ENCODE peak calls at places on chromosome 1, in ten cellular contexts. F, L, C, H, Q, V, N, B, I and M are unnamed samples.

GRCh38 chr1:25899792-25900191 is 6.4 kb downstream of the STMN1 start:
- DNase-seq in L (no peak), I (no peak), H (no peak), C (no peak), V (no peak), F (no peak), Q (no peak), N (no peak), B (no peak), M (no peak)

GRCh38 chr1:54971317-54971791 is 9.1 kb upstream of the TMEM61 start:
- DNase-seq in N (no peak), H (peak; percentile 65), B (no peak), L (no peak), F (no peak), V (no peak), I (no peak), C (no peak), Q (no peak), M (no peak)

GRCh38 chr1:226438007-226438406 is 30.1 kb upstream of the PARP1 start:
- DNase-seq in I (no peak), N (no peak), L (no peak), H (no peak), V (no peak), C (no peak), Q (no peak), F (no peak), B (no peak), M (no peak)

GRCh38 chr1:230079211-230079590 is 12.2 kb downstream of the GALNT2 start:
- DNase-seq in L (no peak), B (no peak), V (no peak), N (no peak), H (no peak), Q (no peak), F (no peak), I (no peak), C (no peak), M (no peak)

GRCh38 chr1:17732475-17732874 is 22.7 kb upstream of the ACTL8 start:
- DNase-seq in C (no peak), Q (no peak), H (no peak), F (no peak), L (no peak), B (no peak), N (no peak), I (no peak), V (no peak), M (no peak)

GRCh38 chr1:3593334-3593733 is 18.0 kb downstream of the MEGF6 start:
- DNase-seq in L (no peak), H (no peak), N (no peak), V (peak; percentile 32), I (no peak), F (no peak), B (no peak), C (no peak), Q (no peak), M (no peak)

GRCh38 chr1:219227731-219228419 is 54.2 kb downstream of the LYPLAL1 start:
- DNase-seq in N (no peak), I (no peak), B (no peak), Q (peak; percentile 16), F (no peak), V (no peak), L (no peak), C (no peak), H (no peak), M (no peak)

GRCh38 chr1:82015444-82015843 is 214.7 kb downstream of the ADGRL2 start:
- DNase-seq in L (no peak), Q (no peak), I (no peak), H (no peak), F (no peak), B (no peak), C (no peak), V (no peak), N (no peak), M (no peak)

GRCh38 chr1:17875882-17876280 is 120.7 kb downstream of the ACTL8 start:
- DNase-seq in L (no peak), C (no peak), Q (no peak), H (no peak), B (no peak), F (no peak), I (no peak), N (no peak), V (no peak), M (no peak)